ENCODE peak calls at places on chromosome 4, in four cellular contexts. One of them, this sample, is unnamed.

GRCh38 chr4:140609548-140610425 is 41.0 kb upstream of the UCP1 start:
- DNase-seq in GM10248: peak; percentile 66
- DNase-seq in neural progenitor cell: peak; percentile 51
- DNase-seq in fibroblast of pulmonary artery: peak; percentile 66
- DNase-seq in this sample: peak; percentile 66

GRCh38 chr4:3515646-3516045 is 16.6 kb downstream of the LRPAP1 start:
- DNase-seq in GM10248: no peak
- DNase-seq in neural progenitor cell: no peak
- DNase-seq in fibroblast of pulmonary artery: no peak
- DNase-seq in this sample: no peak

GRCh38 chr4:101141230-101141629 is 206.1 kb downstream of the PPP3CA start:
- DNase-seq in GM10248: no peak
- DNase-seq in neural progenitor cell: no peak
- DNase-seq in fibroblast of pulmonary artery: no peak
- DNase-seq in this sample: no peak

GRCh38 chr4:105246712-105247111 is 100.0 kb downstream of the TET2 start:
- DNase-seq in GM10248: no peak
- DNase-seq in neural progenitor cell: peak; percentile 39
- DNase-seq in fibroblast of pulmonary artery: peak; percentile 87
- DNase-seq in this sample: no peak

GRCh38 chr4:121125486-121125885 is 38.6 kb downstream of the TNIP3 start:
- DNase-seq in GM10248: no peak
- DNase-seq in neural progenitor cell: no peak
- DNase-seq in fibroblast of pulmonary artery: no peak
- DNase-seq in this sample: no peak

GRCh38 chr4:162015090-162015489 is 148.7 kb downstream of the FSTL5 start:
- DNase-seq in GM10248: no peak
- DNase-seq in neural progenitor cell: no peak
- DNase-seq in fibroblast of pulmonary artery: peak; percentile 6
- DNase-seq in this sample: no peak

GRCh38 chr4:67480810-67481209 is 64.5 kb downstream of the CENPC start:
- DNase-seq in GM10248: no peak
- DNase-seq in neural progenitor cell: no peak
- DNase-seq in fibroblast of pulmonary artery: no peak
- DNase-seq in this sample: no peak

GRCh38 chr4:165788686-165789463 is 84.2 kb upstream of the TLL1 start:
- DNase-seq in GM10248: no peak
- DNase-seq in neural progenitor cell: no peak
- DNase-seq in fibroblast of pulmonary artery: no peak
- DNase-seq in this sample: no peak

GRCh38 chr4:141036786-141037185 is 96.5 kb downstream of the RNF150 start:
- DNase-seq in GM10248: no peak
- DNase-seq in neural progenitor cell: no peak
- DNase-seq in fibroblast of pulmonary artery: no peak
- DNase-seq in this sample: no peak

GRCh38 chr4:3323071-3323481 is 30.3 kb downstream of the RGS12 start:
- DNase-seq in GM10248: no peak
- DNase-seq in neural progenitor cell: no peak
- DNase-seq in fibroblast of pulmonary artery: no peak
- DNase-seq in this sample: no peak

GRCh38 chr4:21885241-21885640 is 63.3 kb downstream of the KCNIP4 start:
- DNase-seq in GM10248: no peak
- DNase-seq in neural progenitor cell: no peak
- DNase-seq in fibroblast of pulmonary artery: peak; percentile 77
- DNase-seq in this sample: peak; percentile 24

GRCh38 chr4:52958232-52958631 is 96.1 kb downstream of the RASL11B start:
- DNase-seq in GM10248: no peak
- DNase-seq in neural progenitor cell: no peak
- DNase-seq in fibroblast of pulmonary artery: no peak
- DNase-seq in this sample: no peak

GRCh38 chr4:101981756-101982155 is 191.2 kb downstream of the BANK1 start:
- DNase-seq in GM10248: no peak
- DNase-seq in neural progenitor cell: peak; percentile 10
- DNase-seq in fibroblast of pulmonary artery: no peak
- DNase-seq in this sample: no peak

GRCh38 chr4:7699040-7699439 is 240.6 kb downstream of the AFAP1 start:
- DNase-seq in GM10248: no peak
- DNase-seq in neural progenitor cell: no peak
- DNase-seq in fibroblast of pulmonary artery: peak; percentile 75
- DNase-seq in this sample: no peak

GRCh38 chr4:38166768-38167167 is 206.6 kb downstream of the PTTG2 start:
- DNase-seq in GM10248: no peak
- DNase-seq in neural progenitor cell: no peak
- DNase-seq in fibroblast of pulmonary artery: no peak
- DNase-seq in this sample: no peak

GRCh38 chr4:25799522-25799921 is 63.3 kb downstream of the SEL1L3 start:
- DNase-seq in GM10248: no peak
- DNase-seq in neural progenitor cell: no peak
- DNase-seq in fibroblast of pulmonary artery: no peak
- DNase-seq in this sample: no peak

GRCh38 chr4:16077786-16078185 is 6.0 kb downstream of the PROM1 start:
- DNase-seq in GM10248: no peak
- DNase-seq in neural progenitor cell: no peak
- DNase-seq in fibroblast of pulmonary artery: no peak
- DNase-seq in this sample: no peak

GRCh38 chr4:150131581-150132228 is 53.5 kb downstream of the DCLK2 start:
- DNase-seq in GM10248: no peak
- DNase-seq in neural progenitor cell: no peak
- DNase-seq in fibroblast of pulmonary artery: no peak
- DNase-seq in this sample: no peak

GRCh38 chr4:150240011-150240410 is 161.8 kb downstream of the DCLK2 start:
- DNase-seq in GM10248: no peak
- DNase-seq in neural progenitor cell: no peak
- DNase-seq in fibroblast of pulmonary artery: no peak
- DNase-seq in this sample: no peak

GRCh38 chr4:40423735-40424134 is 88.6 kb downstream of the CHRNA9 start:
- DNase-seq in GM10248: no peak
- DNase-seq in neural progenitor cell: no peak
- DNase-seq in fibroblast of pulmonary artery: peak; percentile 65
- DNase-seq in this sample: peak; percentile 19

GRCh38 chr4:75769044-75769443 is 44.7 kb downstream of the USO1 start:
- DNase-seq in GM10248: no peak
- DNase-seq in neural progenitor cell: no peak
- DNase-seq in fibroblast of pulmonary artery: peak; percentile 10
- DNase-seq in this sample: no peak

GRCh38 chr4:76687730-76688441 is 210.1 kb downstream of the SOWAHB start:
- DNase-seq in GM10248: no peak
- DNase-seq in neural progenitor cell: peak; percentile 26
- DNase-seq in fibroblast of pulmonary artery: no peak
- DNase-seq in this sample: no peak

GRCh38 chr4:8859550-8860095 is 12.0 kb downstream of the HMX1 start:
- DNase-seq in GM10248: no peak
- DNase-seq in neural progenitor cell: peak; percentile 18
- DNase-seq in fibroblast of pulmonary artery: no peak
- DNase-seq in this sample: no peak

GRCh38 chr4:74768857-74769525 is 25.3 kb downstream of the BTC start:
- DNase-seq in GM10248: no peak
- DNase-seq in neural progenitor cell: no peak
- DNase-seq in fibroblast of pulmonary artery: peak; percentile 65
- DNase-seq in this sample: peak; percentile 86

GRCh38 chr4:104524591-104524990 is 29.9 kb upstream of the CXXC4 start:
- DNase-seq in GM10248: no peak
- DNase-seq in neural progenitor cell: no peak
- DNase-seq in fibroblast of pulmonary artery: peak; percentile 17
- DNase-seq in this sample: peak; percentile 19

GRCh38 chr4:8594097-8595038 is 1.8 kb downstream of the CPZ start:
- DNase-seq in GM10248: peak; percentile 81
- DNase-seq in neural progenitor cell: peak; percentile 93
- DNase-seq in fibroblast of pulmonary artery: peak; percentile 80
- DNase-seq in this sample: peak; percentile 80

GRCh38 chr4:70836081-70836480 is 3.6 kb downstream of the GRSF1 start:
- DNase-seq in GM10248: no peak
- DNase-seq in neural progenitor cell: no peak
- DNase-seq in fibroblast of pulmonary artery: no peak
- DNase-seq in this sample: no peak

GRCh38 chr4:125728568-125728967 is 413.8 kb downstream of the FAT4 start:
- DNase-seq in GM10248: no peak
- DNase-seq in neural progenitor cell: peak; percentile 34
- DNase-seq in fibroblast of pulmonary artery: peak; percentile 95
- DNase-seq in this sample: peak; percentile 90

GRCh38 chr4:2617955-2618354 is 81.5 kb downstream of the FAM193A start:
- DNase-seq in GM10248: no peak
- DNase-seq in neural progenitor cell: no peak
- DNase-seq in fibroblast of pulmonary artery: no peak
- DNase-seq in this sample: no peak

GRCh38 chr4:159178147-159178541 is 75.3 kb downstream of the RAPGEF2 start:
- DNase-seq in GM10248: no peak
- DNase-seq in neural progenitor cell: no peak
- DNase-seq in fibroblast of pulmonary artery: peak; percentile 72
- DNase-seq in this sample: peak; percentile 41

GRCh38 chr4:109801895-109802319 is at the start of gene CFI:
- DNase-seq in GM10248: no peak
- DNase-seq in neural progenitor cell: no peak
- DNase-seq in fibroblast of pulmonary artery: peak; percentile 83
- DNase-seq in this sample: peak; percentile 81

GRCh38 chr4:109795059-109795458 is 6.7 kb downstream of the CFI start:
- DNase-seq in GM10248: no peak
- DNase-seq in neural progenitor cell: no peak
- DNase-seq in fibroblast of pulmonary artery: no peak
- DNase-seq in this sample: no peak

GRCh38 chr4:109803924-109804571 is 2.2 kb upstream of the CFI start:
- DNase-seq in GM10248: peak; percentile 43
- DNase-seq in neural progenitor cell: peak; percentile 73
- DNase-seq in fibroblast of pulmonary artery: peak; percentile 66
- DNase-seq in this sample: peak; percentile 70

GRCh38 chr4:109801099-109801789 is 555 bp downstream of the CFI start:
- DNase-seq in GM10248: no peak
- DNase-seq in neural progenitor cell: no peak
- DNase-seq in fibroblast of pulmonary artery: no peak
- DNase-seq in this sample: no peak

GRCh38 chr4:109798866-109799265 is 2.9 kb downstream of the CFI start:
- DNase-seq in GM10248: no peak
- DNase-seq in neural progenitor cell: no peak
- DNase-seq in fibroblast of pulmonary artery: no peak
- DNase-seq in this sample: no peak
- TF ChIP-seq CTCF in GM10248: no peak
- TF ChIP-seq CTCF in neural progenitor cell: no peak
- TF ChIP-seq CTCF in fibroblast of pulmonary artery: no peak
- TF ChIP-seq CTCF in this sample: peak; percentile 7

GRCh38 chr4:186472948-186473347 is 82.4 kb downstream of the MTNR1A start:
- DNase-seq in GM10248: no peak
- DNase-seq in neural progenitor cell: peak; percentile 39
- DNase-seq in fibroblast of pulmonary artery: peak; percentile 71
- DNase-seq in this sample: peak; percentile 56
- TF ChIP-seq CTCF in GM10248: peak; percentile 24
- TF ChIP-seq CTCF in neural progenitor cell: peak; percentile 81
- TF ChIP-seq CTCF in fibroblast of pulmonary artery: peak; percentile 62
- TF ChIP-seq CTCF in this sample: peak; percentile 52

GRCh38 chr4:55083771-55084170 is 41.6 kb downstream of the KDR start:
- DNase-seq in GM10248: no peak
- DNase-seq in neural progenitor cell: no peak
- DNase-seq in fibroblast of pulmonary artery: no peak
- DNase-seq in this sample: no peak
- TF ChIP-seq CTCF in GM10248: no peak
- TF ChIP-seq CTCF in neural progenitor cell: no peak
- TF ChIP-seq CTCF in fibroblast of pulmonary artery: no peak
- TF ChIP-seq CTCF in this sample: no peak

DNA sequence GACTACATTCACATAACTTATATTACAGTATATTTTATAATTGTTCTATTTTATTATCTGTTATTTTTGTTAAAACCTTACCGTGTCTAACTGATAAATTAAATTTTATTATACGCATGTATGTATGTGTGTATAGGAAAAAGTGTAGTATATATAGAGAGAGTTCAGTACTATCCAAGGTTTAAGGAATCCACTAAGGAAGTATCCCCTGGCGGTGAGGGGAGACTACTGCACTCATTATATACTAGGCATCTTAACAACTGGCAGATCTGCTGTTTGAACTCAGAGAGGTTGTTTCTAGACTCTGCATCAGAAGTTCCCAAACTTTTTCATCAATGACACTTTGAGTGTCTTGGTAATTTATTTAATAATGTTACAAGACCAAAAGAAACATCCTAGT is 70.9 kb downstream of the NDST4 start:
- DNase-seq in GM10248: no peak
- DNase-seq in neural progenitor cell: peak; percentile 47
- DNase-seq in fibroblast of pulmonary artery: no peak
- DNase-seq in this sample: peak; percentile 17
- TF ChIP-seq CTCF in GM10248: no peak
- TF ChIP-seq CTCF in neural progenitor cell: peak; percentile 69
- TF ChIP-seq CTCF in fibroblast of pulmonary artery: no peak
- TF ChIP-seq CTCF in this sample: no peak

GRCh38 chr4:113292371-113293042 is 243.1 kb downstream of the ANK2 start:
- DNase-seq in GM10248: no peak
- DNase-seq in neural progenitor cell: peak; percentile 92
- DNase-seq in fibroblast of pulmonary artery: peak; percentile 43
- DNase-seq in this sample: no peak

GRCh38 chr4:113290666-113291065 is 241.2 kb downstream of the ANK2 start:
- DNase-seq in GM10248: no peak
- DNase-seq in neural progenitor cell: no peak
- DNase-seq in fibroblast of pulmonary artery: no peak
- DNase-seq in this sample: no peak

GRCh38 chr4:113293043-113293560 is 243.6 kb downstream of the ANK2 start:
- DNase-seq in GM10248: no peak
- DNase-seq in neural progenitor cell: peak; percentile 34
- DNase-seq in fibroblast of pulmonary artery: peak; percentile 78
- DNase-seq in this sample: no peak

GRCh38 chr4:113293673-113294072 is 244.2 kb downstream of the ANK2 start:
- DNase-seq in GM10248: no peak
- DNase-seq in neural progenitor cell: peak; percentile 25
- DNase-seq in fibroblast of pulmonary artery: peak; percentile 43
- DNase-seq in this sample: no peak

DNA sequence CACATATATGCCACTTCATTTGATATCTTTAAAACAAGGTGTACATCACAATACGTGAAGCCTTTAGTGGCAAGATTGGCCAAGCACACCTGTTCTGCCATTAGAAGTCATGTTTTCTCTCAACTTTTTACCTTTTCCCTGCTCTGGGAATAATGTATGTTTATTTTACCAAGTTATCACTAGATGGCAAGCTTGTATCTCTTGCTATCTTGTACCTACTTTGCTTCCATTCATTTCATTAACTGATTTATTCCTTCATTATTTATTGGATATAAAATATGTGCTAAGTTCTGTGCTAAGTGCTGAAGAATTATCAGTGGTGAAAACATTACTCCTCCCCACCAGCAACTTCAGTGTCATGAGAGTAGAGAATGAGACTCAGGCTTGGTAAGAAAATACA is 245.5 kb downstream of the ANK2 start:
- DNase-seq in GM10248: no peak
- DNase-seq in neural progenitor cell: no peak
- DNase-seq in fibroblast of pulmonary artery: peak; percentile 29
- DNase-seq in this sample: no peak
- TF ChIP-seq CTCF in GM10248: no peak
- TF ChIP-seq CTCF in neural progenitor cell: no peak
- TF ChIP-seq CTCF in fibroblast of pulmonary artery: peak; percentile 13
- TF ChIP-seq CTCF in this sample: no peak

GRCh38 chr4:20778896-20779295 is 78.6 kb downstream of the PACRGL start:
- DNase-seq in GM10248: no peak
- DNase-seq in neural progenitor cell: no peak
- DNase-seq in fibroblast of pulmonary artery: no peak
- DNase-seq in this sample: no peak

GRCh38 chr4:20773144-20773997 is 73.1 kb downstream of the PACRGL start:
- DNase-seq in GM10248: peak; percentile 41
- DNase-seq in neural progenitor cell: peak; percentile 85
- DNase-seq in fibroblast of pulmonary artery: peak; percentile 81
- DNase-seq in this sample: peak; percentile 75
- TF ChIP-seq CTCF in GM10248: peak; percentile 64
- TF ChIP-seq CTCF in neural progenitor cell: peak; percentile 80
- TF ChIP-seq CTCF in fibroblast of pulmonary artery: peak; percentile 79
- TF ChIP-seq CTCF in this sample: peak; percentile 64

GRCh38 chr4:146545102-146545501 is 23.4 kb upstream of the SLC10A7 start:
- DNase-seq in GM10248: peak; percentile 38
- DNase-seq in neural progenitor cell: peak; percentile 42
- DNase-seq in fibroblast of pulmonary artery: peak; percentile 56
- DNase-seq in this sample: peak; percentile 62
- TF ChIP-seq CTCF in GM10248: peak; percentile 8
- TF ChIP-seq CTCF in neural progenitor cell: peak; percentile 49
- TF ChIP-seq CTCF in fibroblast of pulmonary artery: peak; percentile 55
- TF ChIP-seq CTCF in this sample: peak; percentile 28

This sample was measured in MCF 10A.